ENCODE peak calls at places on chromosomes 2 and 18, in five cellular contexts. One of them, this sample, is unnamed.

GRCh38 chr18:11909081-11909410 is 929 bp upstream of the MPPE1 start:
- DNase-seq in HepG2: no peak
- DNase-seq in fibroblast of lung: no peak
- DNase-seq in neural progenitor cell: no peak
- DNase-seq in GM10248: no peak
- DNase-seq in this sample: no peak

GRCh38 chr2:38505779-38506178 is 96.9 kb downstream of the HNRNPLL start:
- DNase-seq in fibroblast of lung: no peak
- DNase-seq in GM10248: no peak
- DNase-seq in neural progenitor cell: no peak
- DNase-seq in HepG2: no peak
- DNase-seq in this sample: peak; percentile 83

GRCh38 chr2:23620841-23621341 is 235.9 kb downstream of the KLHL29 start:
- DNase-seq in fibroblast of lung: peak; percentile 32
- DNase-seq in neural progenitor cell: no peak
- DNase-seq in GM10248: no peak
- DNase-seq in HepG2: no peak
- DNase-seq in this sample: peak; percentile 59

GRCh38 chr2:222355860-222356259 is 57.1 kb upstream of the PAX3 start:
- DNase-seq in fibroblast of lung: peak; percentile 31
- DNase-seq in HepG2: no peak
- DNase-seq in neural progenitor cell: no peak
- DNase-seq in GM10248: no peak
- DNase-seq in this sample: peak; percentile 11

GRCh38 chr2:240411261-240412160 is 24.0 kb upstream of the GPC1 start:
- DNase-seq in GM10248: no peak
- DNase-seq in neural progenitor cell: no peak
- DNase-seq in fibroblast of lung: no peak
- DNase-seq in HepG2: no peak
- DNase-seq in this sample: no peak

GRCh38 chr2:120861576-120862191 is 126.0 kb downstream of the GLI2 start:
- DNase-seq in neural progenitor cell: peak; percentile 50
- DNase-seq in fibroblast of lung: peak; percentile 97
- DNase-seq in GM10248: no peak
- DNase-seq in HepG2: no peak
- DNase-seq in this sample: no peak

GRCh38 chr2:159736048-159736447 is 23.7 kb downstream of the MARCHF7 start:
- DNase-seq in fibroblast of lung: peak; percentile 82
- DNase-seq in neural progenitor cell: no peak
- DNase-seq in HepG2: no peak
- DNase-seq in GM10248: no peak
- DNase-seq in this sample: peak; percentile 24

GRCh38 chr18:25314824-25315223 is 37.1 kb downstream of the ZNF521 start:
- DNase-seq in neural progenitor cell: no peak
- DNase-seq in GM10248: no peak
- DNase-seq in HepG2: no peak
- DNase-seq in fibroblast of lung: no peak
- DNase-seq in this sample: no peak

GRCh38 chr18:8299054-8299708 is 310.1 kb upstream of the RAB12 start:
- DNase-seq in GM10248: no peak
- DNase-seq in neural progenitor cell: no peak
- DNase-seq in fibroblast of lung: no peak
- DNase-seq in HepG2: peak; percentile 25
- DNase-seq in this sample: no peak

DNA sequence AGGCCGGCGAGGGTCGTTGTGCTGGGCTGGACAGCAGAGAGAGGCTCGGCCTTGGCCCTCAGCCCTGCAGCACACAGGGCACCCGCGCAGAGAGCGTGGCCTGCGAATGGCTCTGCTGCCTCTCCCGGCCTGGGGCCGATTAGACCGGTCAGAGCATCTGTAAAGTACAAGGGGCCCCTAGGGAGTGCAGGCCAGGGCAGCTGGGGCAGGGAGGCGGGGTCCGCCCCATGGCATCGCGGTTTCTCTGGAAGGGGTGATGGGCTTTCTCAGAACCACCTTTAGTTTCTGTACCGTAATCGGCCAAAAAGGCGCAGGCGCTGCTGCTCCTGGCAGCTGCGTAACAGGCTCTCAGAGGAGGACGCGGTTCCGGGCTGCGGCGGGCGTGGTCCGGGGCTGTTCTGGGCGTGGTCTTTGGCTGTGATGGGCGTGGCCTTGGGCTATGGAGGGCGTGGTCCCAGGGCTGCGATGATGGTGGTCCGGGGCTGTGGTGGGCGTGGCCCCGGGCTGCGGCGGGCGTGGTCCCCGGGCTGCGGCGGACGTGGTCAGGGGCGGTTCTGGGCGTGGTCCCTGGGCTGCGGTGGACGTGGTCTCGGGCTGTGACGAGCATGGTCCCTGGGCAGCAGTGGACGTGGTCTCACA is 1.5 kb upstream of the GPR148 start:
- DNase-seq in fibroblast of lung: peak; percentile 64
- DNase-seq in neural progenitor cell: peak; percentile 95
- DNase-seq in HepG2: no peak
- DNase-seq in GM10248: peak; percentile 82
- DNase-seq in this sample: peak; percentile 56
- TF ChIP-seq CTCF in fibroblast of lung: no peak
- TF ChIP-seq CTCF in neural progenitor cell: peak; percentile 12
- TF ChIP-seq CTCF in HepG2: no peak
- TF ChIP-seq CTCF in GM10248: no peak
- TF ChIP-seq CTCF in this sample: no peak

DNA sequence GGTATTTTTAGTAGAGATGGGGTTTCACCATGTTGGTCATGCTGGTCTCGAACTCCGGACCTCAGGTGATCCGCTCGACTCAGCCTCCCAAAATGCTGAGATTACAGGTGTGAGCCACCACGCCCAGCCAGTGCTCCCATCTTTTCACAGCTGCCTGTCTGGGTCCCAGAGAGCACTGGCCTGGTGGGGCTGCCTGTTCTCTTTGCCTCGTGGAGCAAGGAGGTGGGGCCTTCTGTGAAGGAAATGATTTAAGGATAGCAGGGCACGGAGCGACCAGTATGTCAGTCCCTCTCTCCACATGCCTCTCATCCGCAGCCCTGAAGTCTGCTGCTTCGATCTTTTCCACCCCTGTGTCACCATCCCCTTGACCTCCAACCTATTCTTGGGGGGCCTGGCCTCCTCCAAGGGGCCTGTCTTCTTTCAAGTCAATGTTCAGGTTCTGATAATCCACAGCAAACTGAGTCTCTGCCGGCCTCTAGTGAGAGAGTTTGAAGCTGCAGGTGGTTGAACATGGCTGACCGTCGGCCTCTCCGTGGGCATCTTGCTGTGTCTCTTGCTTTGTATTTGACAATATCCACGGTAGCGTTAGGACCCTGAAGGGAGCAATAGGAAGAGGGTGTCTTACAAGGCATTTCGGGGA is 28.2 kb upstream of the GIGYF2 start:
- DNase-seq in fibroblast of lung: peak; percentile 13
- DNase-seq in neural progenitor cell: peak; percentile 51
- DNase-seq in HepG2: peak; percentile 38
- DNase-seq in GM10248: no peak
- DNase-seq in this sample: peak; percentile 48
- TF ChIP-seq CTCF in fibroblast of lung: peak; percentile 40
- TF ChIP-seq CTCF in neural progenitor cell: peak; percentile 56
- TF ChIP-seq CTCF in HepG2: peak; percentile 88
- TF ChIP-seq CTCF in GM10248: peak; percentile 17
- TF ChIP-seq CTCF in this sample: peak; percentile 74

GRCh38 chr2:182248898-182249297 is 177.9 kb downstream of the PDE1A start:
- DNase-seq in HepG2: no peak
- DNase-seq in GM10248: no peak
- DNase-seq in neural progenitor cell: no peak
- DNase-seq in fibroblast of lung: no peak
- DNase-seq in this sample: no peak
- TF ChIP-seq CTCF in HepG2: no peak
- TF ChIP-seq CTCF in GM10248: no peak
- TF ChIP-seq CTCF in neural progenitor cell: no peak
- TF ChIP-seq CTCF in fibroblast of lung: no peak
- TF ChIP-seq CTCF in this sample: no peak

GRCh38 chr2:95392730-95393455 is 9.6 kb upstream of the FAHD2A start:
- DNase-seq in GM10248: peak; percentile 14
- DNase-seq in fibroblast of lung: no peak
- DNase-seq in HepG2: no peak
- DNase-seq in neural progenitor cell: no peak
- DNase-seq in this sample: no peak
- TF ChIP-seq CTCF in GM10248: no peak
- TF ChIP-seq CTCF in fibroblast of lung: no peak
- TF ChIP-seq CTCF in HepG2: peak; percentile 47
- TF ChIP-seq CTCF in neural progenitor cell: peak; percentile 32
- TF ChIP-seq CTCF in this sample: peak; percentile 24

GRCh38 chr2:9138507-9139085 is 68.0 kb upstream of the ASAP2 start:
- DNase-seq in fibroblast of lung: peak; percentile 14
- DNase-seq in neural progenitor cell: peak; percentile 80
- DNase-seq in HepG2: no peak
- DNase-seq in GM10248: no peak
- DNase-seq in this sample: no peak
- TF ChIP-seq CTCF in fibroblast of lung: no peak
- TF ChIP-seq CTCF in neural progenitor cell: peak; percentile 65
- TF ChIP-seq CTCF in HepG2: peak; percentile 72
- TF ChIP-seq CTCF in GM10248: peak; percentile 43
- TF ChIP-seq CTCF in this sample: peak; percentile 27